ENCODE peak calls at places on chromosomes 12 and 14, in seven cellular contexts. S, P, E, V, C, I and B are unnamed samples.

GRCh38 chr12:102478416-102479098 is 1.8 kb downstream of the IGF1 start:
- DNase-seq in S (no peak), P (peak; percentile 62), E (peak; percentile 32), V (no peak), C (no peak), I (no peak), B (no peak)

GRCh38 chr12:109421355-109422087 is 55.6 kb downstream of the KCTD10 start:
- DNase-seq in S (no peak), P (no peak), E (no peak), V (no peak), C (no peak), I (no peak), B (no peak)

GRCh38 chr14:56119221-56119967 is 1.2 kb downstream of the PELI2 start:
- DNase-seq in S (peak; percentile 70), P (peak; percentile 64), E (no peak), V (no peak), C (no peak), I (peak; percentile 54), B (peak; percentile 25)

GRCh38 chr12:66041651-66042363 is 88.7 kb downstream of the LLPH start:
- DNase-seq in S (no peak), P (no peak), E (no peak), V (no peak), C (no peak), I (no peak), B (no peak)

GRCh38 chr12:30525171-30525570 is 170.5 kb downstream of the IPO8 start:
- DNase-seq in S (no peak), P (no peak), E (no peak), V (no peak), C (no peak), I (no peak), B (no peak)

GRCh38 chr12:131829795-131830334 is 1.7 kb downstream of the MMP17 start:
- DNase-seq in S (peak; percentile 31), P (no peak), E (no peak), V (no peak), C (no peak), I (no peak), B (peak; percentile 36)

GRCh38 chr12:124523071-124523470 is 44.3 kb downstream of the NCOR2 start:
- DNase-seq in S (peak; percentile 85), P (no peak), E (no peak), V (no peak), C (no peak), I (peak; percentile 36), B (no peak)

GRCh38 chr12:131589231-131589902 is 121.5 kb upstream of the SFSWAP start:
- DNase-seq in S (no peak), P (no peak), E (no peak), V (no peak), C (no peak), I (no peak), B (no peak)

GRCh38 chr12:1630827-1631591 is 2.0 kb downstream of the WNT5B start:
- DNase-seq in S (no peak), P (peak; percentile 55), E (peak; percentile 46), V (no peak), C (no peak), I (no peak), B (no peak)
- H3K4me3 ChIP-seq in S (no peak overlapping the region), P (peak overlapping the region; percentile 71), E (no peak overlapping the region), V (no peak overlapping the region), C (no peak overlapping the region), I (no peak overlapping the region), B (no peak overlapping the region)

DNA sequence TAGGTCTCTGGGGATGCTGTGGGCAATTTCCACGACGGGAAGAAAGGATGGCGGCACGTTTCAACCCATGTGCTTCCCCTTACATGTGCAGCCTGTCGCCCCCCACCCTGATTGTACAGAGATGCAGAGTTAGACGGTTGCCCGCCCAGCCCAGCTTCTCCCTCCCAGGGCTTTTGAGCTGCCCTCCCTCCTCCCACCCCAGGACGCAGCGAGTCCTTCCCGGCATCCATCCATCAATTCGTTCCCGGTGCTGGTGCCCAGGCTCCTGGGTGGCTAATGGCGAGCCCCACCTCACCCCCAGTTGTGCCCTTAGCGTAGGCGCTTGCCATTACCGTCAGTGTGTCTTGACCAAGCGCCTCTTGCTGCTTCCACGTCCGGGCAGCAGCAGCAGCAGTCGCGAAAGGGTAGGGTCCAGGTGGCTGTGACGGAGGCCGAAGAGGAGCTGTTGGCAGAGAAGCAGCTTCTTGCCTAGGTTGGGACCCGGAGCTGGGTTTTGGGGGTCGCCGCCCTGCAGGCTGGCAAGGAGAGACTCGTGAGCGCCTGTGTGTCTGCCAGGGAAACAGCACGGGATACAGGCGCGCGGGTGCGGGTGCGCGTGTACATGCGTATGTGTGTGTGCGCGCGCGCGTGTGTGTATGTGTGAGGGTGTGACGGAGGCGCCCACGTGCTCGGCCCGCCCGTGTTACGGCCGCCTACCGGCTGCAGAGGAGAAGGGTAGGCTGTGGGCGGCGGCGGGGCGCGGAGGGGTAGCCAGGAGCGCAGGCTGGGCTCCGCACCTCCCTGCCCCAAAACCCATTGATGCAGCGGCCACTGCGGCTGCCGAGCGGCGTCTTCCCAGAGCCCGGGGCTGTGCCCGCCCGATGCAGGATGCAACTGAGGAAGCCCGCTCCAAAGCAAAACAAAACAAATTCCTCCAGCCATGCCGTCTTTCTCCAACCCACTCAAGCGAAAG is at the start of gene SLC6A15:
- DNase-seq in S (peak; percentile 93), P (peak; percentile 87), E (peak; percentile 55), V (no peak), C (no peak), I (peak; percentile 27), B (peak; percentile 88)
- TF ChIP-seq EZH2 in S (no peak), P (no peak), E (no peak), V (no peak), C (no peak), I (no peak), B (no peak)

GRCh38 chr14:45072121-45072520 is 11.8 kb upstream of the PRPF39 start:
- DNase-seq in S (no peak), P (no peak), E (no peak), V (no peak), C (no peak), I (no peak), B (no peak)

GRCh38 chr14:45068396-45068795 is 15.5 kb upstream of the PRPF39 start:
- DNase-seq in S (no peak), P (no peak), E (peak; percentile 8), V (no peak), C (no peak), I (no peak), B (no peak)

GRCh38 chr14:45073480-45073879 is 10.4 kb upstream of the PRPF39 start:
- DNase-seq in S (no peak), P (no peak), E (no peak), V (no peak), C (no peak), I (no peak), B (no peak)

GRCh38 chr14:45066667-45067066 is 17.2 kb upstream of the PRPF39 start:
- DNase-seq in S (no peak), P (no peak), E (no peak), V (no peak), C (no peak), I (no peak), B (no peak)

GRCh38 chr14:45070215-45070614 is 13.7 kb upstream of the PRPF39 start:
- DNase-seq in S (peak; percentile 12), P (no peak), E (peak; percentile 6), V (peak; percentile 65), C (no peak), I (no peak), B (no peak)
- H3K36me3 ChIP-seq in S (peaks cover 4% of the 10 kb centered on the region), P (no peaks in the 10 kb centered on the region), E (no peaks in the 10 kb centered on the region), V (peaks cover 7% of the 10 kb centered on the region), C (peaks cover 7% of the 10 kb centered on the region), I (no peaks in the 10 kb centered on the region), B (no peaks in the 10 kb centered on the region)

GRCh38 chr14:77613207-77613606 is 3.2 kb downstream of the SPTLC2 start:
- DNase-seq in S (peak; percentile 53), P (no peak), E (peak; percentile 27), V (peak; percentile 50), C (no peak), I (peak; percentile 33), B (no peak)
- H3K4me3 ChIP-seq in S (peak overlapping the region; percentile 26), P (no peak overlapping the region), E (peak overlapping the region; percentile 11), V (peak overlapping the region; percentile 14), C (no peak overlapping the region), I (peak overlapping the region; percentile 3), B (no peak overlapping the region)